ENCODE peak calls at places on chromosomes 11 and 22, in ten cellular contexts. C is T-cell; Z is activated naive CD4-positive, alpha-beta T cell treated with anti-CD3 and anti-CD28 coated beads, Interleukin-2, amount 10 ng/mL, durations not matched to agents 7 days and 5 days; E is cardiac muscle cell; O is bronchial epithelial cell; I is NCI-H1930; Y is left colon; Q is WERI-Rb-1; P is GM19239; D is SK-N-MC. F is an unnamed sample.

GRCh38 chr11:114133548-114134329 is 74.2 kb downstream of the ZBTB16 start:
- DNase-seq in C (no peak), Z (no peak), E (no peak), O (no peak), I (no peak), Y (no peak), Q (no peak), P (no peak), D (no peak), F (no peak)

GRCh38 chr11:83033972-83034672 is 37.6 kb downstream of the RAB30 start:
- DNase-seq in C (no peak), Z (no peak), E (peak; percentile 45), O (peak; percentile 65), I (no peak), Y (peak; percentile 55), Q (peak; percentile 81), P (no peak), D (no peak), F (no peak)

GRCh38 chr11:115505165-115505564 is 950 bp upstream of the CADM1 start:
- DNase-seq in C (no peak), Z (no peak), E (peak; percentile 22), O (no peak), I (no peak), Y (peak; percentile 24), Q (no peak), P (no peak), D (no peak), F (no peak)

GRCh38 chr22:45769569-45770210 is 98.1 kb downstream of the ATXN10 start:
- DNase-seq in C (no peak), Z (no peak), E (no peak), O (no peak), I (no peak), Y (no peak), Q (no peak), P (no peak), D (no peak), F (no peak)

GRCh38 chr11:74570266-74571061 is 21.9 kb upstream of the POLD3 start:
- DNase-seq in C (no peak), Z (peak; percentile 44), E (peak; percentile 62), O (peak; percentile 65), I (peak; percentile 43), Y (peak; percentile 54), Q (peak; percentile 44), P (peak; percentile 44), D (peak; percentile 57), F (peak; percentile 67)

GRCh38 chr22:25375683-25376082 is 156.2 kb downstream of the CRYBB2 start:
- DNase-seq in C (no peak), Z (no peak), E (no peak), O (no peak), I (no peak), Y (no peak), Q (no peak), P (no peak), D (no peak), F (no peak)

GRCh38 chr11:112421854-112422253 is 161.2 kb upstream of the PLET1 start:
- DNase-seq in C (no peak), Z (no peak), E (no peak), O (no peak), I (no peak), Y (no peak), Q (peak; percentile 55), P (no peak), D (no peak), F (no peak)

GRCh38 chr11:81548123-81548522 is 1185.5 kb downstream of the FAM181B start:
- DNase-seq in C (no peak), Z (no peak), E (no peak), O (no peak), I (no peak), Y (no peak), Q (no peak), P (no peak), D (no peak), F (no peak)

GRCh38 chr11:118922745-118923627 is 2.7 kb downstream of the BCL9L start:
- DNase-seq in C (no peak), Z (no peak), E (no peak), O (no peak), I (no peak), Y (no peak), Q (no peak), P (no peak), D (no peak), F (no peak)

GRCh38 chr11:3944198-3944597 is 88.7 kb downstream of the STIM1 start:
- DNase-seq in C (no peak), Z (no peak), E (no peak), O (no peak), I (no peak), Y (no peak), Q (no peak), P (no peak), D (no peak), F (no peak)

GRCh38 chr11:112176077-112176476 is 765 bp downstream of the BCO2 start:
- DNase-seq in C (no peak), Z (no peak), E (peak; percentile 57), O (no peak), I (no peak), Y (no peak), Q (no peak), P (no peak), D (no peak), F (no peak)

GRCh38 chr22:38205261-38206128 is 3.7 kb downstream of the MAFF start:
- DNase-seq in C (no peak), Z (no peak), E (peak; percentile 22), O (no peak), I (no peak), Y (peak; percentile 67), Q (no peak), P (no peak), D (no peak), F (peak; percentile 5)

GRCh38 chr22:49433717-49434611 is 393.7 kb downstream of the BRD1 start:
- DNase-seq in C (no peak), Z (no peak), E (no peak), O (no peak), I (no peak), Y (no peak), Q (no peak), P (no peak), D (no peak), F (no peak)

GRCh38 chr11:59875856-59876519 is 2.6 kb upstream of the OOSP3 start:
- DNase-seq in C (no peak), Z (no peak), E (no peak), O (no peak), I (no peak), Y (no peak), Q (no peak), P (no peak), D (no peak), F (no peak)

GRCh38 chr11:113249491-113249763 is 65.0 kb upstream of the TTC12 start:
- DNase-seq in C (no peak), Z (no peak), E (no peak), O (no peak), I (no peak), Y (no peak), Q (no peak), P (no peak), D (no peak), F (no peak)

GRCh38 chr11:26649884-26650283 is 72.0 kb downstream of the SLC5A12 start:
- DNase-seq in C (no peak), Z (peak; percentile 41), E (peak; percentile 71), O (peak; percentile 77), I (peak; percentile 7), Y (peak; percentile 56), Q (peak; percentile 72), P (peak; percentile 7), D (peak; percentile 35), F (peak; percentile 44)

GRCh38 chr22:18076060-18076497 is 1.7 kb upstream of the PEX26 start:
- DNase-seq in C (peak; percentile 9), Z (peak; percentile 44), E (peak; percentile 86), O (peak; percentile 84), I (peak; percentile 75), Y (peak; percentile 72), Q (peak; percentile 40), P (no peak), D (peak; percentile 84), F (peak; percentile 66)

GRCh38 chr11:77115181-77115611 is 12.6 kb downstream of the OMP start:
- DNase-seq in C (no peak), Z (no peak), E (no peak), O (no peak), I (no peak), Y (no peak), Q (no peak), P (no peak), D (no peak), F (no peak)

GRCh38 chr11:120172921-120173705 is 35.2 kb upstream of the TRIM29 start:
- DNase-seq in C (no peak), Z (no peak), E (no peak), O (no peak), I (no peak), Y (no peak), Q (no peak), P (no peak), D (no peak), F (peak; percentile 3)

GRCh38 chr11:71440021-71440755 is 8.0 kb downstream of the DHCR7 start:
- DNase-seq in C (no peak), Z (no peak), E (no peak), O (no peak), I (no peak), Y (peak; percentile 4), Q (no peak), P (no peak), D (no peak), F (no peak)

GRCh38 chr11:20913113-20913512 is 243.7 kb downstream of the NELL1 start:
- DNase-seq in C (no peak), Z (no peak), E (no peak), O (no peak), I (no peak), Y (no peak), Q (no peak), P (no peak), D (no peak), F (no peak)

GRCh38 chr11:1198766-1199688 is 23.8 kb upstream of the MUC5B start:
- DNase-seq in C (no peak), Z (peak; percentile 17), E (no peak), O (no peak), I (no peak), Y (peak; percentile 36), Q (no peak), P (no peak), D (no peak), F (peak; percentile 12)

GRCh38 chr22:30828187-30829155 is 133.8 kb downstream of the OSBP2 start:
- DNase-seq in C (no peak), Z (no peak), E (no peak), O (no peak), I (no peak), Y (no peak), Q (no peak), P (no peak), D (no peak), F (peak; percentile 5)

GRCh38 chr11:57638811-57639320 is 10.8 kb downstream of the YPEL4 start:
- DNase-seq in C (no peak), Z (peak; percentile 30), E (peak; percentile 41), O (no peak), I (no peak), Y (no peak), Q (no peak), P (no peak), D (no peak), F (no peak)

GRCh38 chr22:34866501-34867171 is 199.3 kb upstream of the ISX start:
- DNase-seq in C (no peak), Z (no peak), E (peak; percentile 11), O (peak; percentile 27), I (no peak), Y (no peak), Q (no peak), P (no peak), D (no peak), F (no peak)

GRCh38 chr22:41288245-41288946 is 2.4 kb upstream of the RANGAP1 start:
- DNase-seq in C (no peak), Z (no peak), E (peak; percentile 18), O (peak; percentile 94), I (no peak), Y (peak; percentile 50), Q (no peak), P (no peak), D (no peak), F (no peak)

GRCh38 chr22:39182478-39183030 is 30.1 kb upstream of the CBX7 start:
- DNase-seq in C (no peak), Z (no peak), E (no peak), O (no peak), I (no peak), Y (no peak), Q (no peak), P (no peak), D (no peak), F (no peak)

GRCh38 chr22:33781396-33781795 is 138.9 kb downstream of the LARGE1 start:
- DNase-seq in C (no peak), Z (no peak), E (peak; percentile 59), O (no peak), I (no peak), Y (no peak), Q (no peak), P (no peak), D (no peak), F (no peak)